ENCODE peak calls at places on chromosomes 11 and 22, in seven cellular contexts. T is GM12892, J is colonic mucosa, Z is fibroblast of lung, A is GM10248, L is frontal cortex, X is ELR. C is an unnamed sample.
A peak's percentile ranks its signal among the peaks of the same experiment; 100 is the strongest.

GRCh38 chr11:73178092-73178539 is 36.0 kb upstream of the FCHSD2 start:
- DNase-seq in T (peak; percentile 86), J (peak; percentile 82), Z (peak; percentile 74), A (peak; percentile 90), L (peak; percentile 68), X (peak; percentile 86), C (peak; percentile 77)

GRCh38 chr11:47399860-47400812 is 8.3 kb upstream of the SLC39A13 start:
- DNase-seq in T (peak; percentile 70), J (no peak), Z (no peak), A (peak; percentile 77), L (no peak), X (no peak), C (no peak)

GRCh38 chr22:40482886-40483285 is 112.5 kb downstream of the SGSM3 start:
- DNase-seq in T (no peak), J (no peak), Z (no peak), A (no peak), L (no peak), X (no peak), C (no peak)

GRCh38 chr11:107018274-107018901 is at the start of gene GUCY1A2:
- DNase-seq in T (peak; percentile 16), J (no peak), Z (peak; percentile 37), A (peak; percentile 15), L (peak; percentile 54), X (peak; percentile 16), C (peak; percentile 20)

GRCh38 chr11:132430352-132431091 is 1060.1 kb downstream of the NTM start:
- DNase-seq in T (no peak), J (no peak), Z (peak; percentile 53), A (no peak), L (no peak), X (no peak), C (no peak)

GRCh38 chr22:37781434-37782059 is 26.2 kb upstream of the GCAT start:
- DNase-seq in T (no peak), J (no peak), Z (no peak), A (no peak), L (no peak), X (peak; percentile 57), C (no peak)

GRCh38 chr11:1753426-1754305 is 3.3 kb upstream of the IFITM10 start:
- DNase-seq in T (no peak), J (no peak), Z (no peak), A (no peak), L (no peak), X (no peak), C (no peak)

GRCh38 chr11:6354651-6355485 is 34.6 kb upstream of the CAVIN3 start:
- DNase-seq in T (no peak), J (no peak), Z (no peak), A (no peak), L (no peak), X (no peak), C (no peak)

GRCh38 chr11:43933608-43934358 is 8.7 kb upstream of the C11orf96 start:
- DNase-seq in T (no peak), J (no peak), Z (peak; percentile 56), A (no peak), L (no peak), X (peak; percentile 16), C (no peak)

GRCh38 chr22:30320021-30320556 is 6.7 kb downstream of the TBC1D10A start:
- DNase-seq in T (no peak), J (no peak), Z (no peak), A (no peak), L (no peak), X (no peak), C (no peak)

GRCh38 chr11:134575504-134576230 is 163.6 kb upstream of the B3GAT1 start:
- DNase-seq in T (no peak), J (no peak), Z (no peak), A (no peak), L (no peak), X (no peak), C (no peak)

GRCh38 chr11:103633037-103633788 is 403.2 kb upstream of the DDI1 start:
- DNase-seq in T (no peak), J (no peak), Z (peak; percentile 85), A (no peak), L (no peak), X (peak; percentile 50), C (no peak)

GRCh38 chr11:87443707-87444106 is 406.0 kb downstream of the TMEM135 start:
- DNase-seq in T (no peak), J (no peak), Z (peak; percentile 51), A (no peak), L (no peak), X (no peak), C (no peak)

GRCh38 chr11:124832571-124832970 is 32.4 kb upstream of the MSANTD2 start:
- DNase-seq in T (no peak), J (no peak), Z (peak; percentile 48), A (no peak), L (no peak), X (no peak), C (no peak)

GRCh38 chr11:129106788-129107187 is 85.3 kb downstream of the ARHGAP32 start:
- DNase-seq in T (no peak), J (no peak), Z (no peak), A (no peak), L (no peak), X (no peak), C (no peak)